ENCODE peak calls at places on chromosome 13, in four cellular contexts. H, T, C and U are unnamed samples.

GRCh38 chr13:22114630-22115311 is 443.9 kb downstream of the FGF9 start:
- DNase-seq in H (no peak), T (no peak), C (no peak), U (no peak)

GRCh38 chr13:114131581-114132418 is 623 bp downstream of the RASA3 start:
- DNase-seq in H (peak), T (no peak), C (no peak), U (peak)

GRCh38 chr13:31046711-31047279 is 114.3 kb downstream of the TEX26 start:
- DNase-seq in H (no peak), T (peak), C (no peak), U (peak)

GRCh38 chr13:93769126-93769525 is 542.5 kb downstream of the GPC6 start:
- DNase-seq in H (no peak), T (no peak), C (no peak), U (no peak)

GRCh38 chr13:73215807-73216206 is 157.0 kb downstream of the KLF5 start:
- DNase-seq in H (no peak), T (peak), C (no peak), U (no peak)

GRCh38 chr13:42364613-42365000 is 92.7 kb downstream of the AKAP11 start:
- DNase-seq in H (no peak), T (peak), C (no peak), U (peak)

GRCh38 chr13:39767791-39768564 is 112.5 kb downstream of the COG6 start:
- DNase-seq in H (no peak), T (no peak), C (no peak), U (peak)

GRCh38 chr13:109369357-109370052 is 416.9 kb downstream of the IRS2 start:
- DNase-seq in H (no peak), T (no peak), C (no peak), U (no peak)

GRCh38 chr13:48446454-48446853 is 33.5 kb upstream of the LPAR6 start:
- DNase-seq in H (no peak), T (peak), C (no peak), U (no peak)

GRCh38 chr13:110109140-110109783 is 197.7 kb downstream of the COL4A1 start:
- DNase-seq in H (no peak), T (peak), C (no peak), U (no peak)

GRCh38 chr13:24671367-24672117 is 8.7 kb upstream of the ATP12A start:
- DNase-seq in H (no peak), T (peak), C (no peak), U (peak)

GRCh38 chr13:36766295-36766694 is 52.7 kb upstream of the RFXAP start:
- DNase-seq in H (no peak), T (peak), C (no peak), U (no peak)

GRCh38 chr13:39419866-39420265 is 183.1 kb downstream of the LHFPL6 start:
- DNase-seq in H (no peak), T (no peak), C (no peak), U (peak)